ENCODE peak calls at places on chromosomes 11 and 22, in four cellular contexts. One of them, this sample, is unnamed.

GRCh38 chr11:117969160-117969991 is 16.8 kb upstream of the IL10RA start:
- DNase-seq in stimulated activated CD8-positive, alpha-beta memory T cell treated with anti-CD3 and anti-CD28 coated beads, Interleukin-15, amount 100 ng/mL, for 1 hour: no peak
- DNase-seq in GM12891: no peak
- DNase-seq in cardiac fibroblast: no peak
- DNase-seq in this sample: no peak

GRCh38 chr22:47739216-47739615 is 976.8 kb downstream of the TBC1D22A start:
- DNase-seq in GM12891: no peak
- DNase-seq in stimulated activated CD8-positive, alpha-beta memory T cell treated with anti-CD3 and anti-CD28 coated beads, Interleukin-15, amount 100 ng/mL, for 1 hour: no peak
- DNase-seq in cardiac fibroblast: no peak
- DNase-seq in this sample: no peak

GRCh38 chr11:74487875-74488274 is 5.6 kb downstream of the LIPT2 start:
- DNase-seq in GM12891: no peak
- DNase-seq in cardiac fibroblast: no peak
- DNase-seq in stimulated activated CD8-positive, alpha-beta memory T cell treated with anti-CD3 and anti-CD28 coated beads, Interleukin-15, amount 100 ng/mL, for 1 hour: no peak
- DNase-seq in this sample: no peak

GRCh38 chr11:104876324-104876723 is 21.9 kb downstream of the CASP12 start:
- DNase-seq in GM12891: no peak
- DNase-seq in stimulated activated CD8-positive, alpha-beta memory T cell treated with anti-CD3 and anti-CD28 coated beads, Interleukin-15, amount 100 ng/mL, for 1 hour: no peak
- DNase-seq in cardiac fibroblast: no peak
- DNase-seq in this sample: no peak

GRCh38 chr22:47093720-47094119 is 331.3 kb downstream of the TBC1D22A start:
- DNase-seq in GM12891: no peak
- DNase-seq in stimulated activated CD8-positive, alpha-beta memory T cell treated with anti-CD3 and anti-CD28 coated beads, Interleukin-15, amount 100 ng/mL, for 1 hour: no peak
- DNase-seq in cardiac fibroblast: no peak
- DNase-seq in this sample: no peak

GRCh38 chr11:31355131-31355530 is 14.4 kb downstream of the DCDC1 start:
- DNase-seq in stimulated activated CD8-positive, alpha-beta memory T cell treated with anti-CD3 and anti-CD28 coated beads, Interleukin-15, amount 100 ng/mL, for 1 hour: no peak
- DNase-seq in GM12891: no peak
- DNase-seq in cardiac fibroblast: peak; percentile 33
- DNase-seq in this sample: peak; percentile 30

GRCh38 chr11:119338318-119338890 is 2.3 kb downstream of the C1QTNF5 start:
- DNase-seq in cardiac fibroblast: peak; percentile 82
- DNase-seq in stimulated activated CD8-positive, alpha-beta memory T cell treated with anti-CD3 and anti-CD28 coated beads, Interleukin-15, amount 100 ng/mL, for 1 hour: no peak
- DNase-seq in GM12891: peak; percentile 80
- DNase-seq in this sample: peak; percentile 83

GRCh38 chr11:73297231-73297590 is 10.9 kb upstream of the ARHGEF17 start:
- DNase-seq in cardiac fibroblast: no peak
- DNase-seq in stimulated activated CD8-positive, alpha-beta memory T cell treated with anti-CD3 and anti-CD28 coated beads, Interleukin-15, amount 100 ng/mL, for 1 hour: no peak
- DNase-seq in GM12891: no peak
- DNase-seq in this sample: no peak

GRCh38 chr11:18347471-18348125 is 25.2 kb downstream of the GTF2H1 start:
- DNase-seq in stimulated activated CD8-positive, alpha-beta memory T cell treated with anti-CD3 and anti-CD28 coated beads, Interleukin-15, amount 100 ng/mL, for 1 hour: no peak
- DNase-seq in GM12891: no peak
- DNase-seq in cardiac fibroblast: no peak
- DNase-seq in this sample: no peak

GRCh38 chr11:94473177-94473799 is 20.4 kb downstream of the MRE11 start:
- DNase-seq in stimulated activated CD8-positive, alpha-beta memory T cell treated with anti-CD3 and anti-CD28 coated beads, Interleukin-15, amount 100 ng/mL, for 1 hour: no peak
- DNase-seq in GM12891: no peak
- DNase-seq in cardiac fibroblast: no peak
- DNase-seq in this sample: peak; percentile 53

GRCh38 chr22:33400061-33400840 is 342.1 kb upstream of the SYN3 start:
- DNase-seq in stimulated activated CD8-positive, alpha-beta memory T cell treated with anti-CD3 and anti-CD28 coated beads, Interleukin-15, amount 100 ng/mL, for 1 hour: no peak
- DNase-seq in cardiac fibroblast: no peak
- DNase-seq in GM12891: no peak
- DNase-seq in this sample: no peak

GRCh38 chr11:1597981-1598380 is at the start of gene KRTAP5-2:
- DNase-seq in GM12891: no peak
- DNase-seq in stimulated activated CD8-positive, alpha-beta memory T cell treated with anti-CD3 and anti-CD28 coated beads, Interleukin-15, amount 100 ng/mL, for 1 hour: no peak
- DNase-seq in cardiac fibroblast: no peak
- DNase-seq in this sample: no peak

GRCh38 chr22:20844055-20845037 is 14.3 kb downstream of the PI4KA start:
- DNase-seq in GM12891: no peak
- DNase-seq in cardiac fibroblast: no peak
- DNase-seq in stimulated activated CD8-positive, alpha-beta memory T cell treated with anti-CD3 and anti-CD28 coated beads, Interleukin-15, amount 100 ng/mL, for 1 hour: no peak
- DNase-seq in this sample: no peak

GRCh38 chr22:50398698-50399648 is 55.8 kb downstream of the PPP6R2 start:
- DNase-seq in cardiac fibroblast: no peak
- DNase-seq in GM12891: no peak
- DNase-seq in stimulated activated CD8-positive, alpha-beta memory T cell treated with anti-CD3 and anti-CD28 coated beads, Interleukin-15, amount 100 ng/mL, for 1 hour: no peak
- DNase-seq in this sample: no peak

GRCh38 chr11:45163956-45164575 is 17.6 kb downstream of the PRDM11 start:
- DNase-seq in stimulated activated CD8-positive, alpha-beta memory T cell treated with anti-CD3 and anti-CD28 coated beads, Interleukin-15, amount 100 ng/mL, for 1 hour: no peak
- DNase-seq in cardiac fibroblast: no peak
- DNase-seq in GM12891: no peak
- DNase-seq in this sample: peak; percentile 88

GRCh38 chr11:67303989-67304411 is 670 bp downstream of the SSH3 start:
- DNase-seq in stimulated activated CD8-positive, alpha-beta memory T cell treated with anti-CD3 and anti-CD28 coated beads, Interleukin-15, amount 100 ng/mL, for 1 hour: no peak
- DNase-seq in GM12891: no peak
- DNase-seq in cardiac fibroblast: peak; percentile 15
- DNase-seq in this sample: no peak

GRCh38 chr11:91326751-91327150 is 897.9 kb upstream of the FAT3 start:
- DNase-seq in stimulated activated CD8-positive, alpha-beta memory T cell treated with anti-CD3 and anti-CD28 coated beads, Interleukin-15, amount 100 ng/mL, for 1 hour: no peak
- DNase-seq in cardiac fibroblast: no peak
- DNase-seq in GM12891: no peak
- DNase-seq in this sample: no peak

GRCh38 chr11:95780544-95780943 is 9.0 kb downstream of the FAM76B start:
- DNase-seq in stimulated activated CD8-positive, alpha-beta memory T cell treated with anti-CD3 and anti-CD28 coated beads, Interleukin-15, amount 100 ng/mL, for 1 hour: no peak
- DNase-seq in cardiac fibroblast: no peak
- DNase-seq in GM12891: no peak
- DNase-seq in this sample: no peak

GRCh38 chr22:26174280-26174679 is 5.0 kb downstream of the SEZ6L start:
- DNase-seq in cardiac fibroblast: no peak
- DNase-seq in GM12891: no peak
- DNase-seq in stimulated activated CD8-positive, alpha-beta memory T cell treated with anti-CD3 and anti-CD28 coated beads, Interleukin-15, amount 100 ng/mL, for 1 hour: no peak
- DNase-seq in this sample: no peak

GRCh38 chr11:4704790-4705334 is 278 bp downstream of the MMP26 start:
- DNase-seq in stimulated activated CD8-positive, alpha-beta memory T cell treated with anti-CD3 and anti-CD28 coated beads, Interleukin-15, amount 100 ng/mL, for 1 hour: no peak
- DNase-seq in cardiac fibroblast: no peak
- DNase-seq in GM12891: no peak
- DNase-seq in this sample: no peak

GRCh38 chr11:57154718-57155117 is 27.0 kb upstream of the LRRC55 start:
- DNase-seq in GM12891: no peak
- DNase-seq in cardiac fibroblast: no peak
- DNase-seq in stimulated activated CD8-positive, alpha-beta memory T cell treated with anti-CD3 and anti-CD28 coated beads, Interleukin-15, amount 100 ng/mL, for 1 hour: no peak
- DNase-seq in this sample: no peak

GRCh38 chr22:48760481-48761238 is 1067.0 kb downstream of the BRD1 start:
- DNase-seq in GM12891: no peak
- DNase-seq in stimulated activated CD8-positive, alpha-beta memory T cell treated with anti-CD3 and anti-CD28 coated beads, Interleukin-15, amount 100 ng/mL, for 1 hour: no peak
- DNase-seq in cardiac fibroblast: no peak
- DNase-seq in this sample: no peak

GRCh38 chr11:23010790-23011340 is 150.6 kb upstream of the CCDC179 start:
- DNase-seq in stimulated activated CD8-positive, alpha-beta memory T cell treated with anti-CD3 and anti-CD28 coated beads, Interleukin-15, amount 100 ng/mL, for 1 hour: no peak
- DNase-seq in GM12891: no peak
- DNase-seq in cardiac fibroblast: no peak
- DNase-seq in this sample: no peak

GRCh38 chr11:107743161-107743560 is 31.3 kb upstream of the SLN start:
- DNase-seq in stimulated activated CD8-positive, alpha-beta memory T cell treated with anti-CD3 and anti-CD28 coated beads, Interleukin-15, amount 100 ng/mL, for 1 hour: no peak
- DNase-seq in GM12891: no peak
- DNase-seq in cardiac fibroblast: no peak
- DNase-seq in this sample: peak; percentile 92

GRCh38 chr11:85961930-85962363 is 106.8 kb downstream of the CCDC83 start:
- DNase-seq in cardiac fibroblast: peak; percentile 66
- DNase-seq in stimulated activated CD8-positive, alpha-beta memory T cell treated with anti-CD3 and anti-CD28 coated beads, Interleukin-15, amount 100 ng/mL, for 1 hour: no peak
- DNase-seq in GM12891: no peak
- DNase-seq in this sample: peak; percentile 85

GRCh38 chr11:128346808-128347207 is 240.6 kb downstream of the ETS1 start:
- DNase-seq in GM12891: no peak
- DNase-seq in cardiac fibroblast: peak; percentile 80
- DNase-seq in stimulated activated CD8-positive, alpha-beta memory T cell treated with anti-CD3 and anti-CD28 coated beads, Interleukin-15, amount 100 ng/mL, for 1 hour: no peak
- DNase-seq in this sample: no peak

GRCh38 chr22:30717331-30717921 is 22.8 kb downstream of the OSBP2 start:
- DNase-seq in GM12891: no peak
- DNase-seq in stimulated activated CD8-positive, alpha-beta memory T cell treated with anti-CD3 and anti-CD28 coated beads, Interleukin-15, amount 100 ng/mL, for 1 hour: no peak
- DNase-seq in cardiac fibroblast: peak; percentile 71
- DNase-seq in this sample: peak; percentile 75

GRCh38 chr11:4068962-4069361 is 25.6 kb upstream of the RRM1 start:
- DNase-seq in stimulated activated CD8-positive, alpha-beta memory T cell treated with anti-CD3 and anti-CD28 coated beads, Interleukin-15, amount 100 ng/mL, for 1 hour: no peak
- DNase-seq in GM12891: no peak
- DNase-seq in cardiac fibroblast: peak; percentile 55
- DNase-seq in this sample: peak; percentile 42

GRCh38 chr11:70631624-70632047 is 233.3 kb downstream of the CTTN start:
- DNase-seq in GM12891: no peak
- DNase-seq in stimulated activated CD8-positive, alpha-beta memory T cell treated with anti-CD3 and anti-CD28 coated beads, Interleukin-15, amount 100 ng/mL, for 1 hour: no peak
- DNase-seq in cardiac fibroblast: no peak
- DNase-seq in this sample: no peak

GRCh38 chr11:125373426-125374391 is 122.4 kb downstream of the FEZ1 start:
- DNase-seq in cardiac fibroblast: peak; percentile 62
- DNase-seq in GM12891: no peak
- DNase-seq in stimulated activated CD8-positive, alpha-beta memory T cell treated with anti-CD3 and anti-CD28 coated beads, Interleukin-15, amount 100 ng/mL, for 1 hour: no peak
- DNase-seq in this sample: peak; percentile 37

GRCh38 chr11:8252946-8253345 is 10.7 kb downstream of the LMO1 start:
- DNase-seq in cardiac fibroblast: no peak
- DNase-seq in GM12891: no peak
- DNase-seq in stimulated activated CD8-positive, alpha-beta memory T cell treated with anti-CD3 and anti-CD28 coated beads, Interleukin-15, amount 100 ng/mL, for 1 hour: no peak
- DNase-seq in this sample: no peak

GRCh38 chr22:48940266-48940987 is 887.2 kb downstream of the BRD1 start:
- DNase-seq in cardiac fibroblast: no peak
- DNase-seq in stimulated activated CD8-positive, alpha-beta memory T cell treated with anti-CD3 and anti-CD28 coated beads, Interleukin-15, amount 100 ng/mL, for 1 hour: no peak
- DNase-seq in GM12891: no peak
- DNase-seq in this sample: no peak

GRCh38 chr11:16173798-16174197 is 182.5 kb downstream of the SOX6 start:
- DNase-seq in GM12891: no peak
- DNase-seq in cardiac fibroblast: no peak
- DNase-seq in stimulated activated CD8-positive, alpha-beta memory T cell treated with anti-CD3 and anti-CD28 coated beads, Interleukin-15, amount 100 ng/mL, for 1 hour: no peak
- DNase-seq in this sample: no peak

GRCh38 chr11:88469828-88470227 is 132.3 kb upstream of the CTSC start:
- DNase-seq in stimulated activated CD8-positive, alpha-beta memory T cell treated with anti-CD3 and anti-CD28 coated beads, Interleukin-15, amount 100 ng/mL, for 1 hour: no peak
- DNase-seq in cardiac fibroblast: no peak
- DNase-seq in GM12891: no peak
- DNase-seq in this sample: no peak

GRCh38 chr11:64356498-64357411 is 2.2 kb upstream of the RPS6KA4 start:
- DNase-seq in cardiac fibroblast: peak; percentile 60
- DNase-seq in GM12891: peak; percentile 16
- DNase-seq in stimulated activated CD8-positive, alpha-beta memory T cell treated with anti-CD3 and anti-CD28 coated beads, Interleukin-15, amount 100 ng/mL, for 1 hour: no peak
- DNase-seq in this sample: peak; percentile 23

GRCh38 chr11:83566948-83567347 is 280.8 kb upstream of the CCDC90B start:
- DNase-seq in cardiac fibroblast: peak; percentile 26
- DNase-seq in GM12891: no peak
- DNase-seq in stimulated activated CD8-positive, alpha-beta memory T cell treated with anti-CD3 and anti-CD28 coated beads, Interleukin-15, amount 100 ng/mL, for 1 hour: no peak
- DNase-seq in this sample: peak; percentile 57

GRCh38 chr11:2306971-2307732 is 5.3 kb downstream of the TSPAN32 start:
- DNase-seq in cardiac fibroblast: no peak
- DNase-seq in stimulated activated CD8-positive, alpha-beta memory T cell treated with anti-CD3 and anti-CD28 coated beads, Interleukin-15, amount 100 ng/mL, for 1 hour: no peak
- DNase-seq in GM12891: no peak
- DNase-seq in this sample: no peak

GRCh38 chr11:124707813-124708212 is 31.9 kb upstream of the NRGN start:
- DNase-seq in GM12891: no peak
- DNase-seq in stimulated activated CD8-positive, alpha-beta memory T cell treated with anti-CD3 and anti-CD28 coated beads, Interleukin-15, amount 100 ng/mL, for 1 hour: no peak
- DNase-seq in cardiac fibroblast: no peak
- DNase-seq in this sample: no peak

GRCh38 chr22:35174398-35174797 is 82.9 kb upstream of the HMGXB4 start:
- DNase-seq in cardiac fibroblast: no peak
- DNase-seq in stimulated activated CD8-positive, alpha-beta memory T cell treated with anti-CD3 and anti-CD28 coated beads, Interleukin-15, amount 100 ng/mL, for 1 hour: no peak
- DNase-seq in GM12891: no peak
- DNase-seq in this sample: no peak